ENCODE peak calls at places on chromosome 3, in seven cellular contexts. M is D721Med, H is T1000, S is endothelial cell, W is NCI-H524, T is GM23338, I is T-helper 17 cell. L is an unnamed sample.

GRCh38 chr3:732326-732928 is 360.4 kb upstream of the CNTN6 start:
- DNase-seq in H (no peak), W (no peak), I (no peak), T (no peak), M (no peak), S (no peak), L (no peak)

GRCh38 chr3:188539631-188540194 is 385.8 kb downstream of the LPP start:
- DNase-seq in W (no peak), H (no peak), T (no peak), I (no peak), M (no peak), S (no peak), L (no peak)

GRCh38 chr3:23440416-23441294 is 237.5 kb downstream of the UBE2E2 start:
- DNase-seq in M (no peak), T (no peak), W (no peak), S (no peak), I (no peak), H (no peak), L (no peak)

GRCh38 chr3:43286115-43286885 is at the start of gene SNRK:
- DNase-seq in M (peak), S (peak), I (peak), T (peak), W (peak), H (peak), L (peak)

GRCh38 chr3:14620512-14620911 is 31.1 kb upstream of the CCDC174 start:
- DNase-seq in H (no peak), S (peak), T (peak), I (no peak), W (no peak), M (no peak), L (no peak)

GRCh38 chr3:188956839-188957489 is 214.8 kb upstream of the TPRG1 start:
- DNase-seq in H (no peak), W (no peak), I (no peak), T (peak), S (peak), M (no peak), L (peak)

GRCh38 chr3:85487375-85487774 is 528.6 kb downstream of the CADM2 start:
- DNase-seq in S (no peak), M (no peak), I (no peak), W (no peak), H (no peak), T (no peak), L (no peak)

GRCh38 chr3:57043518-57043917 is 16.9 kb upstream of the SPATA12 start:
- DNase-seq in I (no peak), W (no peak), H (no peak), S (no peak), T (no peak), M (no peak), L (no peak)

GRCh38 chr3:8985411-8985831 is 22.1 kb upstream of the RAD18 start:
- DNase-seq in H (no peak), S (no peak), W (no peak), T (no peak), M (no peak), I (no peak), L (no peak)

GRCh38 chr3:61387817-61388216 is 136.6 kb upstream of the FHIT start:
- DNase-seq in I (no peak), W (no peak), H (no peak), S (no peak), T (no peak), M (no peak), L (no peak)

GRCh38 chr3:196754215-196754937 is 14.7 kb downstream of the PAK2 start:
- DNase-seq in T (no peak), H (no peak), W (no peak), M (no peak), S (no peak), I (no peak), L (no peak)

GRCh38 chr3:125556314-125556713 is 36.3 kb upstream of the SNX4 start:
- DNase-seq in M (no peak), H (no peak), W (no peak), T (no peak), S (no peak), I (no peak), L (no peak)

GRCh38 chr3:23809840-23810341 is 4.1 kb downstream of the UBE2E1 start:
- DNase-seq in W (no peak), S (no peak), H (no peak), M (no peak), T (peak), I (no peak), L (no peak)

GRCh38 chr3:52313774-52314188 is 2.3 kb upstream of the DNAH1 start:
- DNase-seq in T (no peak), H (no peak), I (no peak), M (no peak), S (no peak), W (no peak), L (no peak)

GRCh38 chr3:5021571-5022092 is 42.4 kb downstream of the BHLHE40 start:
- DNase-seq in H (peak), W (no peak), S (no peak), T (no peak), I (no peak), M (no peak), L (peak)

GRCh38 chr3:42680256-42680655 is 5.1 kb upstream of the KLHL40 start:
- DNase-seq in S (no peak), H (no peak), I (no peak), T (no peak), W (no peak), M (no peak), L (no peak)

GRCh38 chr3:8629151-8630021 is 15.2 kb downstream of the SSUH2 start:
- DNase-seq in T (no peak), S (no peak), W (no peak), H (peak), M (no peak), I (peak), L (peak)

GRCh38 chr3:158095302-158095997 is 10.8 kb downstream of the SHOX2 start:
- DNase-seq in H (no peak), I (no peak), W (no peak), S (peak), T (peak), M (no peak), L (no peak)

GRCh38 chr3:141384575-141384974 is 16.3 kb downstream of the ZBTB38 start:
- DNase-seq in I (no peak), H (no peak), S (no peak), M (no peak), W (no peak), T (no peak), L (no peak)

GRCh38 chr3:126537116-126537729 is 13.3 kb downstream of the CHST13 start:
- DNase-seq in S (no peak), I (no peak), W (no peak), M (no peak), H (no peak), T (no peak), L (no peak)

GRCh38 chr3:153977148-153977547 is 144.0 kb upstream of the ARHGEF26 start:
- DNase-seq in I (no peak), S (no peak), H (no peak), T (no peak), M (no peak), W (no peak), L (no peak)

GRCh38 chr3:161559177-161559998 is 62.8 kb downstream of the OTOL1 start:
- DNase-seq in M (no peak), S (peak), H (no peak), W (peak), T (peak), I (no peak), L (no peak)

GRCh38 chr3:7788881-7789280 is 712.7 kb upstream of the LMCD1 start:
- DNase-seq in W (no peak), T (peak), I (no peak), M (no peak), H (no peak), S (no peak), L (no peak)

GRCh38 chr3:197504239-197505191 is 51.3 kb downstream of the BDH1 start:
- DNase-seq in T (no peak), W (no peak), M (no peak), S (no peak), H (no peak), I (no peak), L (no peak)

GRCh38 chr3:31934866-31935265 is 46.2 kb downstream of the OSBPL10 start:
- DNase-seq in I (no peak), M (no peak), W (no peak), S (peak), T (peak), H (no peak), L (no peak)

GRCh38 chr3:183564046-183564445 is 8.5 kb upstream of the KLHL6 start:
- DNase-seq in M (no peak), H (no peak), W (no peak), S (no peak), I (no peak), T (no peak), L (no peak)

GRCh38 chr3:16618721-16619120 is 13.5 kb upstream of the DAZL start:
- DNase-seq in M (no peak), T (no peak), I (no peak), W (no peak), H (no peak), S (no peak), L (no peak)

GRCh38 chr3:151946606-151947005 is 73.2 kb downstream of the SUCNR1 start:
- DNase-seq in W (no peak), T (no peak), S (no peak), I (no peak), H (no peak), M (no peak), L (no peak)

GRCh38 chr3:63193647-63194046 is 84.5 kb upstream of the SYNPR start:
- DNase-seq in I (no peak), H (no peak), S (no peak), W (peak), T (peak), M (no peak), L (no peak)

GRCh38 chr3:171833006-171833405 is 10.1 kb upstream of the TMEM212 start:
- DNase-seq in S (no peak), H (no peak), W (no peak), M (no peak), I (no peak), T (no peak), L (no peak)

GRCh38 chr3:49238274-49239127 is 38.5 kb downstream of the C3orf62 start:
- DNase-seq in S (no peak), W (no peak), I (no peak), H (no peak), M (no peak), T (no peak), L (peak)

GRCh38 chr3:187223799-187224198 is 26.5 kb downstream of the RTP1 start:
- DNase-seq in T (no peak), S (no peak), M (no peak), W (no peak), I (no peak), H (no peak), L (no peak)

GRCh38 chr3:4656059-4656458 is 162.9 kb downstream of the ITPR1 start:
- DNase-seq in S (peak), H (peak), T (peak), M (peak), W (peak), I (no peak), L (no peak)